ENCODE peak calls at places on chromosomes 13 and 19, in four cellular contexts. F, S, O and R are unnamed samples.

GRCh38 chr19:9808855-9809646 is 9.8 kb downstream of the FBXL12 start:
- ATAC-seq in O (no peak), F (no peak), S (no peak), R (no peak)

GRCh38 chr13:112444416-112445399 is 68.6 kb downstream of the SPACA7 start:
- ATAC-seq in O (peak; percentile 14), S (no peak), F (no peak), R (no peak)

GRCh38 chr19:290539-291521 is at the start of gene PLPP2:
- ATAC-seq in S (peak; percentile 9), F (no peak), O (no peak), R (peak; percentile 54)

GRCh38 chr19:48500830-48501445 is 10.7 kb downstream of the LMTK3 start:
- ATAC-seq in O (no peak), S (no peak), F (no peak), R (no peak)

GRCh38 chr13:46340631-46341111 is 46.4 kb downstream of the RUBCNL start:
- ATAC-seq in F (no peak), O (no peak), S (no peak), R (no peak)

GRCh38 chr19:30353394-30353793 is 18.8 kb upstream of the ZNF536 start:
- ATAC-seq in F (no peak), S (no peak), O (no peak), R (no peak)

GRCh38 chr13:99974939-99975561 is 3.5 kb upstream of the ZIC5 start:
- ATAC-seq in O (no peak), F (no peak), S (no peak), R (no peak)

GRCh38 chr19:55322495-55322894 is 2.6 kb downstream of the TMEM150B start:
- ATAC-seq in O (peak; percentile 52), S (no peak), F (no peak), R (no peak)

GRCh38 chr19:42232435-42232834 is 10.0 kb downstream of the GSK3A start:
- ATAC-seq in S (no peak), O (no peak), F (no peak), R (no peak)

GRCh38 chr13:99864627-99864990 is 107.0 kb downstream of the ZIC5 start:
- ATAC-seq in O (no peak), F (no peak), S (no peak), R (no peak)

GRCh38 chr19:28880735-28881401 is 332.1 kb downstream of the UQCRFS1 start:
- ATAC-seq in F (no peak), S (no peak), O (no peak), R (no peak)

GRCh38 chr19:42333975-42334696 is 8.7 kb downstream of the MEGF8 start:
- ATAC-seq in S (no peak), F (no peak), O (no peak), R (no peak)

GRCh38 chr19:15337202-15337601 is 4.9 kb upstream of the BRD4 start:
- ATAC-seq in F (no peak), O (no peak), S (no peak), R (no peak)

GRCh38 chr19:35554076-35554475 is 8.7 kb downstream of the TMEM147 start:
- ATAC-seq in O (no peak), F (no peak), S (no peak), R (no peak)

GRCh38 chr13:44374348-44374712 is 706 bp downstream of the SERP2 start:
- ATAC-seq in O (no peak), S (peak; percentile 13), F (no peak), R (peak; percentile 31)

GRCh38 chr13:44978328-44978727 is 10.9 kb downstream of the NUFIP1 start:
- ATAC-seq in O (peak; percentile 38), S (no peak), F (no peak), R (no peak)

GRCh38 chr19:32264568-32264967 is 80.8 kb upstream of the ZNF507 start:
- ATAC-seq in S (no peak), F (no peak), O (no peak), R (no peak)

GRCh38 chr19:46384396-46384795 is 29.0 kb downstream of the CCDC8 start:
- ATAC-seq in S (peak; percentile 38), F (no peak), O (no peak), R (no peak)

GRCh38 chr13:39159971-39160370 is 121.7 kb downstream of the NHLRC3 start:
- ATAC-seq in F (no peak), S (no peak), O (no peak), R (no peak)

GRCh38 chr19:2111425-2111824 is 14.7 kb downstream of the IZUMO4 start:
- ATAC-seq in F (no peak), O (no peak), S (no peak), R (no peak)

GRCh38 chr19:41626877-41627276 is at the start of gene CEACAM4:
- ATAC-seq in O (no peak), F (no peak), S (peak; percentile 76), R (peak; percentile 50)

GRCh38 chr13:74253161-74253560 is 119.0 kb upstream of the KLF12 start:
- ATAC-seq in O (no peak), S (no peak), F (no peak), R (no peak)

GRCh38 chr13:108760129-108760528 is 130.7 kb downstream of the MYO16 start:
- ATAC-seq in O (no peak), S (no peak), F (no peak), R (no peak)
- TF ChIP-seq EP300 in O (no peak), S (no peak), F (no peak), R (no peak)

GRCh38 chr19:18329035-18329376 is 6.1 kb upstream of the LSM4 start:
- ATAC-seq in F (peak; percentile 5), O (peak; percentile 47), S (no peak), R (no peak)
- TF ChIP-seq POLR2AphosphoS5 in F (no peak), O (no peak), S (no peak), R (no peak)

GRCh38 chr13:89571676-89572075 is 1775.8 kb upstream of the MIR17HG start:
- ATAC-seq in O (no peak), S (no peak), F (no peak), R (no peak)
- TF ChIP-seq EP300 in O (no peak), S (no peak), F (no peak), R (no peak)

DNA sequence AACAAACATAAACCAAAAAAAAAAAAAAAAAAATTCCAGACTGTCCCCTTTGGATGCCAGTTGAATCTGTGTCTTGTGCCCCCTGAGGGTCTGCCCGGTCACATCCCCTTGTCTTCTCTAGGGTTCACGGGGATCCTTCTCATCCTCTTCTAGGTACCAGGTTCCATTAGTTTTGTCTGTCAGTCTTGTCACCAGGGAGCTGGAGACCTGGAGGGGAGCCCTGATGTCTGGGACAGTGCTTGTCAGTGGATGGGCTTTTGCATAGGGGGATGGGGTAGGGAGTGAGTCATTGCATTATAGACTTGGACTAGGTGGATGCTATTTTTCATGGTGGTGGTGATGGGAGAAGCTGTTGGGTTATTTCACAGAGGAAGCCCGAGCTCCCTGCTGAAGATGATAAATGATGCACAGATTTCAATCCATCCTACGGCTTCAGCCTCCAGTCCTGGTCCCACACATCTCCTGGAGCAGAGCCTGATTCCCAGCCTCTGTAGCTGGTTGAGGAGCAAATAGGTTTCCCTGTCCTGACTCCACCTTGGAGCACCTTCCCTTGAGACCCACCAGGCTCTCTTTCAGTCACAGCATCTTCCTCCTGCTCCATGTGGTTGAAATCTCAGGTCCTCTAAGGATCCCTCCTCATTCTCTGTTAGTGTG is 26.0 kb downstream of the WTIP start:
- ATAC-seq in S (no peak), O (no peak), F (no peak), R (no peak)
- TF ChIP-seq POLR2AphosphoS5 in S (no peak), O (no peak), F (no peak), R (no peak)

GRCh38 chr13:56903710-56904109 is 237.0 kb upstream of the PRR20A start:
- ATAC-seq in S (no peak), F (no peak), O (no peak), R (no peak)
- TF ChIP-seq EP300 in S (no peak), F (no peak), O (no peak), R (no peak)

GRCh38 chr19:44893704-44894103 is 2.6 kb downstream of the TOMM40 start:
- ATAC-seq in F (no peak), S (no peak), O (no peak), R (no peak)
- TF ChIP-seq POLR2AphosphoS5 in F (no peak), S (no peak), O (no peak), R (no peak)